ENCODE peak calls at places on chromosomes 3 and 15, in four cellular contexts. V, K, Q and J are unnamed samples.

GRCh38 chr3:115359507-115359906 is 212.4 kb upstream of the ZBTB20 start:
- DNase-seq in V (no peak), K (no peak), Q (no peak), J (no peak)

GRCh38 chr3:134325722-134326121 is 48.5 kb downstream of the AMOTL2 start:
- DNase-seq in V (no peak), K (peak), Q (no peak), J (no peak)

GRCh38 chr15:84714816-84715215 is 1.1 kb downstream of the SEC11A start:
- DNase-seq in V (no peak), K (no peak), Q (no peak), J (no peak)

GRCh38 chr15:86040360-86041095 is 39.1 kb upstream of the AGBL1 start:
- DNase-seq in V (no peak), K (no peak), Q (no peak), J (no peak)

GRCh38 chr15:48632651-48633050 is 12.9 kb downstream of the FBN1 start:
- DNase-seq in V (no peak), K (no peak), Q (no peak), J (no peak)

GRCh38 chr3:56812749-56813655 is 11.3 kb upstream of the ARHGEF3 start:
- DNase-seq in V (no peak), K (no peak), Q (no peak), J (no peak)

GRCh38 chr3:61638721-61639120 is 77.3 kb downstream of the PTPRG start:
- DNase-seq in V (no peak), K (no peak), Q (no peak), J (no peak)

GRCh38 chr3:124565551-124565950 is 164.7 kb upstream of the UMPS start:
- DNase-seq in V (no peak), K (no peak), Q (no peak), J (no peak)

GRCh38 chr3:157542711-157543485 is 39.7 kb upstream of the VEPH1 start:
- DNase-seq in V (no peak), K (no peak), Q (no peak), J (no peak)

GRCh38 chr15:72936237-72936636 is 116.0 kb upstream of the NEO1 start:
- DNase-seq in V (no peak), K (no peak), Q (no peak), J (no peak)

GRCh38 chr15:77002436-77002835 is 7.5 kb downstream of the PSTPIP1 start:
- DNase-seq in V (no peak), K (peak), Q (peak), J (no peak)

GRCh38 chr15:62060116-62060895 is at the start of gene VPS13C:
- DNase-seq in V (peak), K (peak), Q (peak), J (peak)

GRCh38 chr3:39409514-39410136 is 3.1 kb downstream of the RPSA start:
- DNase-seq in V (no peak), K (no peak), Q (peak), J (no peak)

GRCh38 chr15:66425837-66426236 is 39.1 kb downstream of the MAP2K1 start:
- DNase-seq in V (no peak), K (no peak), Q (no peak), J (no peak)

GRCh38 chr3:164236856-164237255 is 841.4 kb downstream of the SI start:
- DNase-seq in V (no peak), K (no peak), Q (no peak), J (no peak)

GRCh38 chr3:149610351-149611105 is 47.3 kb downstream of the WWTR1 start:
- DNase-seq in V (no peak), K (no peak), Q (no peak), J (no peak)

GRCh38 chr15:68561901-68562300 is 16.9 kb upstream of the CORO2B start:
- DNase-seq in V (no peak), K (peak), Q (no peak), J (no peak)

GRCh38 chr15:45536951-45537350 is 14.4 kb upstream of the SLC30A4 start:
- DNase-seq in V (no peak), K (no peak), Q (no peak), J (no peak)

GRCh38 chr15:101258238-101259144 is 6.6 kb upstream of the CHSY1 start:
- DNase-seq in V (no peak), K (no peak), Q (peak), J (no peak)

GRCh38 chr3:108420926-108421325 is 89.5 kb downstream of the MYH15 start:
- DNase-seq in V (no peak), K (no peak), Q (no peak), J (peak)

GRCh38 chr15:66459818-66460615 is 37.5 kb downstream of the SNAPC5 start:
- DNase-seq in V (no peak), K (peak), Q (peak), J (peak)

GRCh38 chr15:70248116-70249025 is 150.7 kb upstream of the TLE3 start:
- DNase-seq in V (no peak), K (peak), Q (no peak), J (no peak)

GRCh38 chr3:126031981-126032471 is 51.9 kb downstream of the SLC41A3 start:
- DNase-seq in V (no peak), K (no peak), Q (no peak), J (no peak)

GRCh38 chr15:25372298-25372697 is 66.5 kb downstream of the UBE3A start:
- DNase-seq in V (no peak), K (no peak), Q (no peak), J (no peak)

GRCh38 chr15:92749172-92749571 is 93.6 kb upstream of the FAM174B start:
- DNase-seq in V (no peak), K (no peak), Q (no peak), J (no peak)

GRCh38 chr3:37907906-37908305 is 46.2 kb downstream of the CTDSPL start:
- DNase-seq in V (no peak), K (no peak), Q (no peak), J (no peak)

GRCh38 chr3:196995646-196996355 is 27.2 kb upstream of the PIGZ start:
- DNase-seq in V (no peak), K (no peak), Q (no peak), J (no peak)

GRCh38 chr3:28841436-28841835 is 439.4 kb upstream of the RBMS3 start:
- DNase-seq in V (no peak), K (no peak), Q (no peak), J (no peak)

GRCh38 chr3:172145287-172145686 is 105.9 kb downstream of the FNDC3B start:
- DNase-seq in V (no peak), K (no peak), Q (no peak), J (no peak)

GRCh38 chr3:53412953-53413352 is 65.6 kb upstream of the DCP1A start:
- DNase-seq in V (no peak), K (no peak), Q (no peak), J (no peak)

GRCh38 chr3:53680026-53680425 is 166.2 kb downstream of the CHDH start:
- DNase-seq in V (no peak), K (no peak), Q (no peak), J (peak)

GRCh38 chr3:123791898-123792297 is 92.2 kb downstream of the MYLK start:
- DNase-seq in V (no peak), K (no peak), Q (no peak), J (no peak)

GRCh38 chr3:128497305-128498126 is 4.5 kb upstream of the GATA2 start:
- DNase-seq in V (no peak), K (no peak), Q (peak), J (no peak)

GRCh38 chr15:23687143-23687470 is at the start of gene NDN:
- DNase-seq in V (no peak), K (no peak), Q (no peak), J (no peak)

GRCh38 chr15:71304681-71305080 is 189.4 kb downstream of the THSD4 start:
- DNase-seq in V (no peak), K (no peak), Q (peak), J (no peak)

DNA sequence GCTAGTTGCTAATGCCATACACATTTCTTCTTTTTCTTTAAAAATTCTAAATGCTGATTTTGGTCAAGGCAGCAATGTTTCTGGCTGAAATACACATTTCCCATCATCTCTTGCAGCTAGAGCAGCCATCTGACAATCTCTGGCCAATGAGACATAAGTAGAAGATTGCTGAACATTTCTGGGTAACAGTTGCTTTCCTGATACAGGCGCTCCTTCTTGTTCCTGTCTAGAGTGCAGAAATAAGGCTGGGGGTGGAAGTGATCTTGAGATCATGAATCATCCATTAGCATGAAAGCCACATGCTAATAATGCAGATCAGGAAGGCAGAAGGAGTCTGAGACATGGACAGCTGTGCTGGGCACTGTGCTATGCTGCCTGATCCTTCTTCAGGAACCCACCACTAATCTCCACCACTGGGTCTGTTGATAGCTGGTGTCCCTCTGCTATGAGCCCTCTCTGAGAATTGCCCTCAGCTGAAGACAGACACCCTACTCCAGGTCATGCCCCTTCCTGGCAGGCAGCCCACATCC is 14.8 kb upstream of the TMEM108 start:
- DNase-seq in V (no peak), K (no peak), Q (no peak), J (no peak)
- H3K4me3 ChIP-seq in V (no peak), K (no peak), Q (no peak), J (no peak)

GRCh38 chr3:194381460-194381875 is 11.9 kb upstream of the LRRC15 start:
- DNase-seq in V (no peak), K (no peak), Q (no peak), J (no peak)
- H3K4me3 ChIP-seq in V (no peak), K (no peak), Q (no peak), J (peak)

GRCh38 chr3:8421711-8422110 is 79.9 kb upstream of the LMCD1 start:
- DNase-seq in V (no peak), K (no peak), Q (no peak), J (no peak)

GRCh38 chr3:8420613-8421012 is 81.0 kb upstream of the LMCD1 start:
- DNase-seq in V (no peak), K (no peak), Q (no peak), J (no peak)

GRCh38 chr3:8421267-8421666 is 80.4 kb upstream of the LMCD1 start:
- DNase-seq in V (no peak), K (no peak), Q (peak), J (no peak)

GRCh38 chr3:8413337-8413926 is 88.2 kb upstream of the LMCD1 start:
- DNase-seq in V (no peak), K (no peak), Q (no peak), J (no peak)

GRCh38 chr3:8416965-8417364 is 84.7 kb upstream of the LMCD1 start:
- DNase-seq in V (no peak), K (no peak), Q (peak), J (no peak)
- H3K4me3 ChIP-seq in V (no peak), K (no peak), Q (no peak), J (no peak)

GRCh38 chr3:73600293-73600938 is 24.3 kb downstream of the PDZRN3 start:
- DNase-seq in V (no peak), K (no peak), Q (no peak), J (no peak)
- H3K4me3 ChIP-seq in V (no peak), K (no peak), Q (no peak), J (no peak)

DNA sequence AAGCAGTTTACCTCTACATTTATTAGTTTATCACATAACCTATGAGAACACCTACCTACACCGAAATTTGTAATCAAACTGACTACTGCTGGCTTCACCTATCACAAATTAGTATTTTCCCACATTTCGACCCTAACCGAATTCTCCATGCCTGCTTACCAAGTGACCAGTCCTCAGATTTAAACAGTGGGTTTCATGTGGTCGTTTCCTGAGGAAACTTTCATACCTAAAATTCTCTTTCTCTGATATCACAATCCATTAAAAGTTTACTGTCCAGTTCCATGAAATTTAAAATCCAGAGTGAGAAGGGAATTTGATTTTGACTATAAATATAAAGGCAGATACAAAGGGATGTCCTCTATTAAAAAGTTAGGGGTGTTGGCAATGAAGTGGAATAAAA is 1.9 kb downstream of the PLOD2 start:
- DNase-seq in V (no peak), K (no peak), Q (no peak), J (no peak)
- H3K4me3 ChIP-seq in V (peak), K (peak), Q (no peak), J (peak)

GRCh38 chr15:41286665-41287333 is 45.6 kb downstream of the OIP5 start:
- DNase-seq in V (no peak), K (no peak), Q (no peak), J (no peak)
- H3K4me3 ChIP-seq in V (no peak), K (no peak), Q (no peak), J (no peak)

GRCh38 chr15:63544253-63545026 is 40.0 kb downstream of the USP3 start:
- DNase-seq in V (no peak), K (no peak), Q (peak), J (no peak)
- H3K4me3 ChIP-seq in V (no peak), K (no peak), Q (no peak), J (no peak)

GRCh38 chr3:177822826-177823225 is 625.5 kb upstream of the TBL1XR1 start:
- DNase-seq in V (no peak), K (no peak), Q (no peak), J (no peak)
- H3K4me3 ChIP-seq in V (no peak), K (no peak), Q (no peak), J (no peak)

GRCh38 chr3:65479118-65479517 is 559.6 kb downstream of the MAGI1 start:
- DNase-seq in V (no peak), K (no peak), Q (no peak), J (no peak)
- H3K4me3 ChIP-seq in V (no peak), K (no peak), Q (no peak), J (no peak)